ENCODE peak calls at places on chromosomes 7 and 10, in four cellular contexts. One of them, this sample, is unnamed.

GRCh38 chr7:77907281-77907680 is 108.7 kb downstream of the PHTF2 start:
- DNase-seq in gastrocnemius medialis: no peak
- DNase-seq in EH: no peak
- DNase-seq in fibroblast of lung: no peak
- DNase-seq in this sample: no peak

GRCh38 chr10:110147961-110148360 is 59.4 kb upstream of the MXI1 start:
- DNase-seq in gastrocnemius medialis: no peak
- DNase-seq in EH: no peak
- DNase-seq in fibroblast of lung: no peak
- DNase-seq in this sample: no peak

GRCh38 chr10:13351340-13351915 is 3.3 kb upstream of the SEPHS1 start:
- DNase-seq in gastrocnemius medialis: no peak
- DNase-seq in EH: no peak
- DNase-seq in fibroblast of lung: no peak
- DNase-seq in this sample: peak

GRCh38 chr10:30047924-30048531 is 11.4 kb downstream of the JCAD start:
- DNase-seq in gastrocnemius medialis: no peak
- DNase-seq in EH: no peak
- DNase-seq in fibroblast of lung: no peak
- DNase-seq in this sample: peak

GRCh38 chr10:29107866-29108498 is 180.9 kb upstream of the LYZL1 start:
- DNase-seq in gastrocnemius medialis: no peak
- DNase-seq in EH: no peak
- DNase-seq in fibroblast of lung: no peak
- DNase-seq in this sample: no peak

GRCh38 chr10:94963901-94964300 is 25.4 kb downstream of the CYP2C9 start:
- DNase-seq in gastrocnemius medialis: no peak
- DNase-seq in EH: peak
- DNase-seq in fibroblast of lung: peak
- DNase-seq in this sample: no peak

GRCh38 chr7:3404490-3404889 is 103.4 kb downstream of the SDK1 start:
- DNase-seq in gastrocnemius medialis: no peak
- DNase-seq in EH: peak
- DNase-seq in fibroblast of lung: peak
- DNase-seq in this sample: no peak

GRCh38 chr7:33339074-33339805 is 209.9 kb downstream of the BBS9 start:
- DNase-seq in gastrocnemius medialis: no peak
- DNase-seq in EH: no peak
- DNase-seq in fibroblast of lung: peak
- DNase-seq in this sample: no peak

GRCh38 chr7:142303650-142304049 is 45.8 kb upstream of the PRSS58 start:
- DNase-seq in gastrocnemius medialis: no peak
- DNase-seq in EH: no peak
- DNase-seq in fibroblast of lung: no peak
- DNase-seq in this sample: no peak

GRCh38 chr10:62806246-62806645 is 1.7 kb downstream of the ADO start:
- DNase-seq in gastrocnemius medialis: no peak
- DNase-seq in EH: peak
- DNase-seq in fibroblast of lung: no peak
- DNase-seq in this sample: no peak

GRCh38 chr10:132509506-132510173 is 27.9 kb upstream of the INPP5A start:
- DNase-seq in gastrocnemius medialis: peak
- DNase-seq in EH: no peak
- DNase-seq in fibroblast of lung: no peak
- DNase-seq in this sample: no peak

GRCh38 chr10:22427890-22428571 is 82.7 kb downstream of the SPAG6 start:
- DNase-seq in gastrocnemius medialis: no peak
- DNase-seq in EH: peak
- DNase-seq in fibroblast of lung: peak
- DNase-seq in this sample: no peak

GRCh38 chr10:15719062-15719898 is 442 bp downstream of the ITGA8 start:
- DNase-seq in gastrocnemius medialis: no peak
- DNase-seq in EH: peak
- DNase-seq in fibroblast of lung: peak
- DNase-seq in this sample: no peak

GRCh38 chr7:50266893-50267386 is 37.6 kb upstream of the IKZF1 start:
- DNase-seq in gastrocnemius medialis: no peak
- DNase-seq in EH: no peak
- DNase-seq in fibroblast of lung: no peak
- DNase-seq in this sample: peak

GRCh38 chr10:70115948-70116682 is 16.5 kb downstream of the AIFM2 start:
- DNase-seq in gastrocnemius medialis: peak
- DNase-seq in EH: peak
- DNase-seq in fibroblast of lung: peak
- DNase-seq in this sample: peak

GRCh38 chr7:132177708-132178392 is 398.4 kb downstream of the PLXNA4 start:
- DNase-seq in gastrocnemius medialis: no peak
- DNase-seq in EH: no peak
- DNase-seq in fibroblast of lung: no peak
- DNase-seq in this sample: no peak

GRCh38 chr10:102675887-102676616 is 31.8 kb downstream of the TRIM8 start:
- DNase-seq in gastrocnemius medialis: no peak
- DNase-seq in EH: peak
- DNase-seq in fibroblast of lung: peak
- DNase-seq in this sample: no peak

GRCh38 chr7:47470567-47471357 is 111.1 kb downstream of the TNS3 start:
- DNase-seq in gastrocnemius medialis: no peak
- DNase-seq in EH: no peak
- DNase-seq in fibroblast of lung: no peak
- DNase-seq in this sample: no peak

GRCh38 chr10:1396236-1396635 is 340.1 kb downstream of the WDR37 start:
- DNase-seq in gastrocnemius medialis: no peak
- DNase-seq in EH: no peak
- DNase-seq in fibroblast of lung: no peak
- DNase-seq in this sample: no peak

GRCh38 chr7:6398943-6399342 is 48.8 kb downstream of the DAGLB start:
- DNase-seq in gastrocnemius medialis: no peak
- DNase-seq in EH: no peak
- DNase-seq in fibroblast of lung: no peak
- DNase-seq in this sample: no peak

GRCh38 chr10:96205580-96205979 is 65.8 kb downstream of the BLNK start:
- DNase-seq in gastrocnemius medialis: no peak
- DNase-seq in EH: no peak
- DNase-seq in fibroblast of lung: no peak
- DNase-seq in this sample: no peak

GRCh38 chr7:18531539-18531938 is 36.0 kb downstream of the HDAC9 start:
- DNase-seq in gastrocnemius medialis: no peak
- DNase-seq in EH: no peak
- DNase-seq in fibroblast of lung: no peak
- DNase-seq in this sample: no peak

GRCh38 chr10:61404771-61405170 is 48.4 kb downstream of the TMEM26 start:
- DNase-seq in gastrocnemius medialis: no peak
- DNase-seq in EH: peak
- DNase-seq in fibroblast of lung: peak
- DNase-seq in this sample: no peak

GRCh38 chr7:28571405-28571804 is 159.1 kb downstream of the CREB5 start:
- DNase-seq in gastrocnemius medialis: no peak
- DNase-seq in EH: no peak
- DNase-seq in fibroblast of lung: no peak
- DNase-seq in this sample: no peak

GRCh38 chr10:104085801-104086400 is at the start of gene COL17A1:
- DNase-seq in gastrocnemius medialis: no peak
- DNase-seq in EH: no peak
- DNase-seq in fibroblast of lung: no peak
- DNase-seq in this sample: no peak

GRCh38 chr7:25062380-25062779 is 62.7 kb downstream of the CYCS start:
- DNase-seq in gastrocnemius medialis: no peak
- DNase-seq in EH: no peak
- DNase-seq in fibroblast of lung: no peak
- DNase-seq in this sample: no peak

GRCh38 chr10:3811331-3811870 is 26.4 kb upstream of the KLF6 start:
- DNase-seq in gastrocnemius medialis: peak
- DNase-seq in EH: peak
- DNase-seq in fibroblast of lung: peak
- DNase-seq in this sample: peak

GRCh38 chr10:119199231-119199992 is 8.0 kb upstream of the GRK5 start:
- DNase-seq in gastrocnemius medialis: peak
- DNase-seq in EH: peak
- DNase-seq in fibroblast of lung: peak
- DNase-seq in this sample: peak

GRCh38 chr7:142908921-142909870 is 23.7 kb upstream of the TRPV6 start:
- DNase-seq in gastrocnemius medialis: no peak
- DNase-seq in EH: peak
- DNase-seq in fibroblast of lung: no peak
- DNase-seq in this sample: no peak

GRCh38 chr10:47020491-47020890 is 109.3 kb downstream of the PTPN20 start:
- DNase-seq in gastrocnemius medialis: no peak
- DNase-seq in EH: peak
- DNase-seq in fibroblast of lung: no peak
- DNase-seq in this sample: no peak

GRCh38 chr10:120217736-120218135 is 239.3 kb upstream of the PLPP4 start:
- DNase-seq in gastrocnemius medialis: no peak
- DNase-seq in EH: no peak
- DNase-seq in fibroblast of lung: no peak
- DNase-seq in this sample: no peak